ENCODE peak calls at places on chromosomes 7 and 10, in seven cellular contexts. B is H1, W is hepatocyte, C is Peyer's patch, R is body of pancreas, X is heart left ventricle, N is heart right ventricle. G is an unnamed sample. For H3K4me1, the result is how much of the 10 kb centered on the place peaks cover.

GRCh38 chr10:70866424-70866823 is 21.9 kb downstream of the PCBD1 start:
- DNase-seq in B (no peak), W (no peak), C (no peak), R (peak), X (no peak), N (no peak), G (no peak)

GRCh38 chr7:7739204-7739603 is 20.8 kb upstream of the RPA3 start:
- DNase-seq in B (no peak), W (no peak), C (no peak), R (no peak), X (no peak), N (no peak), G (no peak)

GRCh38 chr10:22821501-22821900 is 106.4 kb upstream of the ARMC3 start:
- DNase-seq in B (no peak), W (no peak), C (no peak), R (no peak), X (no peak), N (no peak), G (no peak)

GRCh38 chr10:6222755-6223154 is 20.0 kb downstream of the PFKFB3 start:
- DNase-seq in B (no peak), W (no peak), C (no peak), R (no peak), X (no peak), N (no peak), G (no peak)

GRCh38 chr7:64880322-64881297 is 22.5 kb upstream of the ZNF273 start:
- DNase-seq in B (no peak), W (no peak), C (no peak), R (no peak), X (no peak), N (no peak), G (no peak)

GRCh38 chr10:10792681-10793080 is 225.0 kb upstream of the CELF2 start:
- DNase-seq in B (no peak), W (peak), C (no peak), R (no peak), X (no peak), N (peak), G (no peak)

GRCh38 chr7:29919790-29920189 is 69.8 kb downstream of the SCRN1 start:
- DNase-seq in B (no peak), W (no peak), C (no peak), R (no peak), X (no peak), N (no peak), G (no peak)

GRCh38 chr7:101162551-101163280 is 2.7 kb downstream of the VGF start:
- DNase-seq in B (no peak), W (peak), C (no peak), R (peak), X (no peak), N (no peak), G (no peak)

GRCh38 chr10:93073539-93074136 is at the start of gene CYP26A1:
- DNase-seq in B (no peak), W (no peak), C (no peak), R (no peak), X (no peak), N (no peak), G (peak)

GRCh38 chr10:5534880-5535856 is 10.4 kb downstream of the CALML3 start:
- DNase-seq in B (no peak), W (no peak), C (peak), R (peak), X (no peak), N (no peak), G (no peak)

GRCh38 chr7:69232445-69233376 is 365.6 kb upstream of the AUTS2 start:
- DNase-seq in B (peak), W (no peak), C (no peak), R (no peak), X (no peak), N (no peak), G (no peak)

GRCh38 chr7:114364151-114364550 is 50.5 kb upstream of the FOXP2 start:
- DNase-seq in B (no peak), W (no peak), C (no peak), R (peak), X (no peak), N (no peak), G (no peak)

GRCh38 chr7:143411976-143412708 is 3.5 kb upstream of the EPHA1 start:
- DNase-seq in B (no peak), W (no peak), C (no peak), R (no peak), X (peak), N (no peak), G (no peak)

GRCh38 chr10:28367865-28368541 is 65.1 kb upstream of the MPP7 start:
- DNase-seq in B (no peak), W (no peak), C (no peak), R (no peak), X (peak), N (no peak), G (peak)

GRCh38 chr10:120505056-120505455 is 48.0 kb downstream of the PLPP4 start:
- DNase-seq in B (no peak), W (no peak), C (no peak), R (no peak), X (no peak), N (no peak), G (no peak)

GRCh38 chr7:2575733-2576350 is 17.1 kb downstream of the IQCE start:
- DNase-seq in B (no peak), W (no peak), C (no peak), R (no peak), X (no peak), N (no peak), G (no peak)

GRCh38 chr7:156360835-156361234 is 279.7 kb upstream of the RNF32 start:
- DNase-seq in B (no peak), W (no peak), C (no peak), R (no peak), X (no peak), N (no peak), G (no peak)

GRCh38 chr10:35608317-35608672 is 3.2 kb downstream of the GJD4 start:
- DNase-seq in B (no peak), W (no peak), C (no peak), R (no peak), X (no peak), N (no peak), G (no peak)

GRCh38 chr7:69245646-69246045 is 352.6 kb upstream of the AUTS2 start:
- DNase-seq in B (no peak), W (no peak), C (no peak), R (no peak), X (no peak), N (no peak), G (no peak)

GRCh38 chr10:103661198-103661950 is 167.9 kb downstream of the NEURL1 start:
- DNase-seq in B (peak), W (peak), C (no peak), R (peak), X (peak), N (peak), G (peak)

GRCh38 chr7:7585241-7585928 is 18.7 kb downstream of the MIOS start:
- DNase-seq in B (no peak), W (no peak), C (no peak), R (no peak), X (no peak), N (no peak), G (no peak)

GRCh38 chr10:127090135-127090534 is 106.3 kb downstream of the INSYN2A start:
- DNase-seq in B (no peak), W (peak), C (peak), R (peak), X (no peak), N (no peak), G (no peak)

GRCh38 chr7:33700001-33700899 is 205.1 kb upstream of the BMPER start:
- DNase-seq in B (no peak), W (no peak), C (no peak), R (no peak), X (no peak), N (no peak), G (no peak)

GRCh38 chr7:87797798-87798403 is 78.3 kb downstream of the SLC25A40 start:
- DNase-seq in B (no peak), W (peak), C (no peak), R (no peak), X (no peak), N (no peak), G (no peak)

GRCh38 chr10:130212736-130213135 is 76.5 kb downstream of the GLRX3 start:
- DNase-seq in B (no peak), W (no peak), C (no peak), R (no peak), X (no peak), N (no peak), G (no peak)

GRCh38 chr10:119452396-119452795 is 90.1 kb downstream of the RGS10 start:
- DNase-seq in B (no peak), W (no peak), C (no peak), R (no peak), X (no peak), N (no peak), G (no peak)

GRCh38 chr7:74083928-74084721 is 521 bp downstream of the LIMK1 start:
- DNase-seq in B (no peak), W (peak), C (no peak), R (no peak), X (no peak), N (no peak), G (peak)

GRCh38 chr7:7944619-7945282 is 23.8 kb upstream of the GLCCI1 start:
- DNase-seq in B (no peak), W (no peak), C (no peak), R (no peak), X (no peak), N (no peak), G (no peak)

GRCh38 chr7:2864999-2865670 is 21.0 kb upstream of the GNA12 start:
- DNase-seq in B (no peak), W (peak), C (no peak), R (peak), X (peak), N (peak), G (no peak)

GRCh38 chr7:143239822-143240221 is 18.0 kb downstream of the TAS2R40 start:
- DNase-seq in B (no peak), W (no peak), C (no peak), R (no peak), X (no peak), N (no peak), G (no peak)

GRCh38 chr10:93630609-93631320 is 18.4 kb downstream of the PDE6C start:
- DNase-seq in B (no peak), W (no peak), C (no peak), R (no peak), X (no peak), N (no peak), G (no peak)

GRCh38 chr7:80596933-80597517 is 41.4 kb upstream of the CD36 start:
- DNase-seq in B (no peak), W (no peak), C (no peak), R (no peak), X (no peak), N (no peak), G (no peak)

GRCh38 chr10:98411166-98411565 is 3.8 kb downstream of the PYROXD2 start:
- DNase-seq in B (no peak), W (no peak), C (no peak), R (no peak), X (no peak), N (no peak), G (no peak)
- H3K27ac ChIP-seq in B (no peak), W (no peak), C (no peak), R (no peak), X (no peak), N (no peak), G (no peak)

GRCh38 chr10:37700886-37701780 is 156.3 kb downstream of the ZNF248 start:
- DNase-seq in B (no peak), W (no peak), C (peak), R (no peak), X (no peak), N (no peak), G (no peak)

GRCh38 chr10:37704566-37704965 is 152.8 kb downstream of the ZNF248 start:
- DNase-seq in B (no peak), W (no peak), C (no peak), R (no peak), X (no peak), N (no peak), G (no peak)

GRCh38 chr10:37701781-37702493 is 155.5 kb downstream of the ZNF248 start:
- DNase-seq in B (no peak), W (no peak), C (peak), R (no peak), X (no peak), N (no peak), G (no peak)

GRCh38 chr10:37703074-37703473 is 154.3 kb downstream of the ZNF248 start:
- DNase-seq in B (no peak), W (no peak), C (peak), R (no peak), X (no peak), N (no peak), G (no peak)

DNA sequence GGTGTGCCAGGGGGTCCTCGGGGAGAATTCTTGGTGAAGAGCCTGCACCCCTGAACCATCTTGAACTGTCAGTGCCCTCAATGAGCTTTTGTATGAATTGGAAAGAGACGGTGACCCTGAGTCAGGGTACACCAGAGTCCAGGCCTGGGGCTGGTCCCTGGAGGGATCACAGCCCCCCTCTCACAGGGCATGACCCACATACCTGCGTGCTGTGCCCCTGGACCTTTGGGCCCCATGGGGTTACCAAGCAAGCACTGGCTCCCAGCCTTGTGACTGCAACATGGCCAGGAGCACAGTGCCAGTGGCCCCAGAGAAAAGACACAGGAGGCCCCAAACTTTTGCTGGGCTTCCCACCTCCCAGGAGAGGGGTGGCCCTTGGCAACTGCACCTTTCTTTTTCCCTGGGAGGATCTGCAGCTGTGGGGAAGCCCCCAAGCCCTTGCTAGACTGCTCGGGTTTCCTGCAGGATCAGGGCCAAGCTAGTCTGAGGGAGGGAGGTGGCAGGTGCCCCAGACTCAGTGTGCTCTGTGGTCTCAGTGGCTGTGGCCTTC is 153.5 kb downstream of the ZNF248 start:
- DNase-seq in B (no peak), W (no peak), C (no peak), R (no peak), X (no peak), N (no peak), G (no peak)
- TF ChIP-seq CTCF in B (no peak), W (no peak), C (no peak), R (no peak), X (no peak), N (no peak), G (no peak)

GRCh38 chr7:879706-880105 is 3.4 kb downstream of the GET4 start:
- DNase-seq in B (no peak), W (no peak), C (no peak), R (no peak), X (peak), N (no peak), G (no peak)

GRCh38 chr7:883029-884021 is 7.0 kb downstream of the GET4 start:
- DNase-seq in B (no peak), W (no peak), C (no peak), R (peak), X (peak), N (no peak), G (peak)

GRCh38 chr7:882336-883028 is 6.1 kb downstream of the GET4 start:
- DNase-seq in B (no peak), W (no peak), C (no peak), R (peak), X (no peak), N (no peak), G (no peak)

GRCh38 chr7:880450-880849 is 4.1 kb downstream of the GET4 start:
- DNase-seq in B (no peak), W (no peak), C (no peak), R (no peak), X (no peak), N (no peak), G (peak)

DNA sequence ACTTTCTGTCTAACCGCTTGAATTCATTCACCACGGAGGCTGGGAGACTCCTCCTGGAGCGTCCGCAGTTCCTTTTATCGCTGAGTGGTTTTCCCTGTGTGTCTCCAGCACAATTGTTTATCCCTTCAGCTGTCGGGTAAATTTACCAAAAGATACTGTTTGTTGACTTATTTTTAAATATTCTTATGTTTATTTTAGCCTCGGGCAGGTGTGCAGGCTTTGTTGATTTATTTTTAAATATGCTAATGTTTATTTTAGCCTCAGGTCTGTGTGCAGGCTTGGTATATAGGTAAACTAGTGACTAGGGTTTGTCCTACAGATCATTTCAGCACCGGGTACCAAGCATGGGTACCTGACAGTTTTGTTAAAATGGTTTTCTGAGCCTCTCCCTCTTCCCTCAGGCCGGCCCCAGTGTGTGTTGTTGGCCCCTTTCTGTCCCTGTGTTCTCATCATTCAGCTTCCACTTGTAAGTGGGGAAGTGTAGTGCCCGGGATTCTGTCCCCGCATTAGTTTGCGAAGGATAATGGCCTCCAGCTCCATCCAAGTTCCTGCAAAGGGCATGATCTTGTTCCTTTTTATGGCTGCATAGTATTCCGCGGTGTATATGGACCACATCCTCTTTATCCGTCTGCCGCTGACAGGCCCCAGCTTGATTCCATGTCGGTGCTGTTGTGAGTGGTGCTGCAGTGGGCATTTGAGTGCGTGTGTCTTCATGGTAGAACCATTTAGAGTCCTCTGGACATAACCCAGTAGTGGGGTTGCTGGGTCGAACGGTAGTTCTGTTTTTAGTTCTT is 5.3 kb downstream of the GET4 start:
- DNase-seq in B (no peak), W (no peak), C (no peak), R (no peak), X (no peak), N (no peak), G (no peak)
- H3K4me1 ChIP-seq in B (under half), W (under half), C (under half), R (half or more), X (half or more), N (half or more), G (under half)

GRCh38 chr7:24024276-24024675 is 259.7 kb upstream of the NPY start:
- DNase-seq in B (no peak), W (no peak), C (no peak), R (no peak), X (no peak), N (no peak), G (no peak)
- H3K27ac ChIP-seq in B (no peak), W (no peak), C (no peak), R (no peak), X (no peak), N (no peak), G (no peak)

DNA sequence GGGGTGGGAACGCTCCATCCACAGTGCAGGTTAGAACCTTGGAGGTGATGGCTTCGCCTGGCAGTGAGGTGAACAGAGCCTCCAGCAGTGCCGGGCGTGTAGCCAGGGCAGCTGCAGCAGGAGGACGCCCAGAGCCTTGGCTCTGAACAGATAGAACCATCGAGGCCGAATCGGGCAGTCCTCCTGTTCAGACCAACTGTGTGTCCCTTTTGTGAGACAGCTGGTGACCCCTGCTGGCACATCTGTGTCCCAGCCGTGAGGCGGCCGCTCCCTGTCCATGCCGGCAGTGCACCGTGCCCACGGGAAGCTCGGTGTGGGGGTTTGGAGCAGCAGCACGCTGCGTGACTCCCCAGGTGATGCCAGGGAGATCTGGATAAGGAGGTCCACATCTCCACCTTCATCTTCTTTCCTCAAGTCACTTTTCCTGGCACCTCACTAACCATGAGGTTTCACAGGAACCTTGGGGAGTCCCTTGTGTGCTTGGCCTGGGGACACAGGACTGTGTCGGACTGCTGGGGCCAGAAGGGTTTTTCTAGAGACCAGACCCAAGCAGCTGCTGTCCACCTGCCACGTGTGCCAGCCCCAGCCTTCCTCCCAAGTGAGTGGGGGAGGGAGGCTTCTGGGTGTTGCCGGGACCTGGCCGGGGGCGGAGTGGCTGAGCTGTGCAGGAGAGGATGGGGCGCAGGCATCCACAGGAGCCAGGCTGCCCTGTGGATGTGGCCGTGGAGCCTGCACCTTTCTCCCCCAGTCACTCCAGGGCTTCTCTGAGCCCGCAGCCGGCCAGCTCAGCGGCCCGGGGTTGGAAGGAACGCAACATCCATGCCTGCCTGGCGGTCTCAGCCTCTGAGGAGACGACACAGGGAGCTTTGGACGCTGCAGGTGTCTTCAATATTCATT is 69.4 kb downstream of the DNAJB6 start:
- DNase-seq in B (no peak), W (no peak), C (peak), R (no peak), X (peak), N (peak), G (no peak)
- TF ChIP-seq CTCF in B (no peak), W (peak), C (no peak), R (no peak), X (peak), N (peak), G (no peak)

G was measured in right lobe of liver.